ENCODE peak calls at places on chromosomes 6 and 20, in seven cellular contexts. K is tibial nerve, F is adipocyte, B is spleen, C is gastrocnemius medialis, T is cardiac muscle cell, I is PC-3. P is an unnamed sample. For H3K4me1 and H3K36me3, the result is how much of the 10 kb centered on the place peaks cover.

GRCh38 chr6:142301421-142302391 is at the start of gene ADGRG6:
- DNase-seq in K (no peak), F (peak), B (peak), C (no peak), T (peak), I (peak), P (peak)

GRCh38 chr6:97925504-97925903 is 642.5 kb upstream of the MMS22L start:
- DNase-seq in K (no peak), F (no peak), B (no peak), C (no peak), T (no peak), I (peak), P (no peak)

GRCh38 chr20:48676795-48677447 is 150.9 kb downstream of the PREX1 start:
- DNase-seq in K (no peak), F (no peak), B (peak), C (no peak), T (no peak), I (no peak), P (peak)

GRCh38 chr6:167832497-167833395 is 6.0 kb downstream of the AFDN start:
- DNase-seq in K (no peak), F (peak), B (no peak), C (no peak), T (no peak), I (peak), P (no peak)

GRCh38 chr6:149766156-149766768 is 16.7 kb downstream of the PCMT1 start:
- DNase-seq in K (no peak), F (peak), B (no peak), C (no peak), T (no peak), I (peak), P (no peak)

GRCh38 chr6:56659721-56660373 is 17.2 kb upstream of the DST start:
- DNase-seq in K (no peak), F (no peak), B (no peak), C (no peak), T (no peak), I (no peak), P (no peak)

GRCh38 chr20:17343631-17344447 is 117.0 kb downstream of the PCSK2 start:
- DNase-seq in K (no peak), F (peak), B (no peak), C (no peak), T (no peak), I (no peak), P (no peak)

GRCh38 chr6:168871535-168872106 is 382.0 kb downstream of the THBS2 start:
- DNase-seq in K (no peak), F (no peak), B (no peak), C (no peak), T (no peak), I (no peak), P (no peak)

GRCh38 chr6:23510778-23511510 is 615.1 kb upstream of the NRSN1 start:
- DNase-seq in K (no peak), F (no peak), B (no peak), C (no peak), T (no peak), I (no peak), P (no peak)

GRCh38 chr20:24942679-24943078 is 6.4 kb upstream of the CST7 start:
- DNase-seq in K (no peak), F (no peak), B (peak), C (no peak), T (no peak), I (no peak), P (no peak)

GRCh38 chr20:59772931-59773913 is 160.2 kb downstream of the SYCP2 start:
- DNase-seq in K (no peak), F (no peak), B (no peak), C (no peak), T (no peak), I (peak), P (peak)

GRCh38 chr6:18451756-18452155 is 64.6 kb downstream of the RNF144B start:
- DNase-seq in K (no peak), F (peak), B (no peak), C (no peak), T (no peak), I (no peak), P (no peak)

GRCh38 chr6:10465633-10466499 is 51.0 kb upstream of the TFAP2A start:
- DNase-seq in K (no peak), F (peak), B (no peak), C (no peak), T (peak), I (peak), P (no peak)

GRCh38 chr6:77178821-77179220 is 284.5 kb downstream of the HTR1B start:
- DNase-seq in K (no peak), F (peak), B (no peak), C (no peak), T (peak), I (peak), P (no peak)

GRCh38 chr6:153074761-153075160 is 56.3 kb downstream of the RGS17 start:
- DNase-seq in K (no peak), F (peak), B (no peak), C (no peak), T (no peak), I (no peak), P (no peak)

GRCh38 chr6:127496471-127496870 is 22.7 kb downstream of the MTCL3 start:
- DNase-seq in K (no peak), F (peak), B (no peak), C (no peak), T (no peak), I (peak), P (no peak)

GRCh38 chr6:123777554-123777953 is 26.1 kb upstream of the NKAIN2 start:
- DNase-seq in K (no peak), F (peak), B (no peak), C (no peak), T (no peak), I (peak), P (no peak)

GRCh38 chr6:22041797-22042489 is 254.9 kb downstream of the PRL start:
- DNase-seq in K (no peak), F (peak), B (no peak), C (no peak), T (no peak), I (peak), P (no peak)

GRCh38 chr20:32241807-32242206 is 34.1 kb downstream of the POFUT1 start:
- DNase-seq in K (no peak), F (no peak), B (peak), C (no peak), T (no peak), I (no peak), P (no peak)

GRCh38 chr6:43790031-43790430 is 20.0 kb downstream of the VEGFA start:
- DNase-seq in K (peak), F (peak), B (no peak), C (peak), T (no peak), I (no peak), P (no peak)

GRCh38 chr20:18793625-18794427 is 19.8 kb upstream of the SCP2D1 start:
- DNase-seq in K (peak), F (peak), B (peak), C (peak), T (peak), I (peak), P (peak)

GRCh38 chr20:48292806-48293205 is 507.5 kb upstream of the SULF2 start:
- DNase-seq in K (no peak), F (no peak), B (no peak), C (no peak), T (no peak), I (peak), P (no peak)

GRCh38 chr6:149273318-149273717 is 44.2 kb upstream of the TAB2 start:
- DNase-seq in K (peak), F (no peak), B (peak), C (no peak), T (no peak), I (no peak), P (no peak)

GRCh38 chr20:47318027-47318595 is 38.4 kb downstream of the ZMYND8 start:
- DNase-seq in K (no peak), F (peak), B (no peak), C (no peak), T (peak), I (peak), P (peak)

GRCh38 chr6:16392010-16392409 is 153.6 kb downstream of the GMPR start:
- DNase-seq in K (no peak), F (peak), B (no peak), C (no peak), T (no peak), I (no peak), P (no peak)

GRCh38 chr6:111725446-111726112 is 119.9 kb upstream of the TRAF3IP2 start:
- DNase-seq in K (no peak), F (peak), B (no peak), C (no peak), T (no peak), I (no peak), P (peak)

GRCh38 chr6:11333292-11333849 is 100.9 kb upstream of the NEDD9 start:
- DNase-seq in K (no peak), F (no peak), B (no peak), C (no peak), T (no peak), I (no peak), P (no peak)

GRCh38 chr6:45472383-45472782 is 94.6 kb upstream of the SUPT3H start:
- DNase-seq in K (peak), F (no peak), B (no peak), C (no peak), T (no peak), I (no peak), P (no peak)

GRCh38 chr6:11460001-11460668 is 77.4 kb upstream of the TMEM170B start:
- DNase-seq in K (no peak), F (no peak), B (no peak), C (no peak), T (no peak), I (peak), P (no peak)

GRCh38 chr20:47854687-47855212 is 69.5 kb upstream of the SULF2 start:
- DNase-seq in K (no peak), F (peak), B (no peak), C (no peak), T (peak), I (peak), P (no peak)

GRCh38 chr6:50264995-50265571 is 215.4 kb upstream of the DEFB112 start:
- DNase-seq in K (no peak), F (no peak), B (no peak), C (no peak), T (peak), I (peak), P (no peak)

GRCh38 chr6:12010635-12011275 is 1.4 kb upstream of the HIVEP1 start:
- DNase-seq in K (peak), F (no peak), B (peak), C (peak), T (peak), I (no peak), P (peak)

GRCh38 chr20:17910828-17911294 is 57.7 kb downstream of the SNX5 start:
- DNase-seq in K (peak), F (peak), B (no peak), C (no peak), T (no peak), I (peak), P (no peak)

GRCh38 chr20:3749689-3750639 is 17.5 kb downstream of the HSPA12B start:
- DNase-seq in K (no peak), F (no peak), B (peak), C (no peak), T (peak), I (no peak), P (no peak)

GRCh38 chr6:107846262-107846795 is 22.2 kb upstream of the SCML4 start:
- DNase-seq in K (no peak), F (no peak), B (no peak), C (no peak), T (no peak), I (no peak), P (no peak)

GRCh38 chr20:62936996-62937352 is 973 bp upstream of the GID8 start:
- DNase-seq in K (no peak), F (peak), B (no peak), C (no peak), T (no peak), I (peak), P (no peak)
- H3K4me3 ChIP-seq in K (peak), F (peak), B (peak), C (peak), T (peak), I (peak), P (peak)

GRCh38 chr6:20170455-20171148 is 41.7 kb downstream of the MBOAT1 start:
- DNase-seq in K (no peak), F (no peak), B (no peak), C (no peak), T (no peak), I (no peak), P (no peak)
- H3K4me1 ChIP-seq in K (under half), F (under half), B (half or more), C (under half), T (under half), I (under half), P (under half)

GRCh38 chr6:138219901-138220300 is 1.6 kb upstream of the PBOV1 start:
- DNase-seq in K (no peak), F (no peak), B (no peak), C (no peak), T (no peak), I (no peak), P (no peak)
- H3K36me3 ChIP-seq in K (under half), F (under half), B (under half), C (under half), T (under half), I (under half), P (under half)

GRCh38 chr20:38725959-38726848 is 1.9 kb downstream of the SLC32A1 start:
- DNase-seq in K (no peak), F (no peak), B (no peak), C (no peak), T (peak), I (peak), P (peak)
- H3K4me3 ChIP-seq in K (no peak), F (no peak), B (no peak), C (no peak), T (no peak), I (no peak), P (no peak)

GRCh38 chr20:45318948-45319347 is 10.8 kb upstream of the MATN4 start:
- DNase-seq in K (no peak), F (no peak), B (no peak), C (no peak), T (no peak), I (no peak), P (peak)
- H3K4me1 ChIP-seq in K (under half), F (under half), B (half or more), C (under half), T (under half), I (under half), P (under half)

GRCh38 chr20:35271073-35271882 is 6.6 kb downstream of the MMP24OS start:
- DNase-seq in K (no peak), F (no peak), B (no peak), C (no peak), T (no peak), I (no peak), P (no peak)
- H3K36me3 ChIP-seq in K (under half), F (under half), B (under half), C (under half), T (under half), I (under half), P (under half)

GRCh38 chr6:83862776-83863471 is 3.4 kb downstream of the CYB5R4 start:
- DNase-seq in K (no peak), F (no peak), B (no peak), C (no peak), T (no peak), I (no peak), P (no peak)

GRCh38 chr6:83867043-83867442 is 7.6 kb downstream of the CYB5R4 start:
- DNase-seq in K (no peak), F (no peak), B (no peak), C (no peak), T (no peak), I (no peak), P (no peak)

GRCh38 chr6:83860347-83860731 is 850 bp downstream of the CYB5R4 start:
- DNase-seq in K (no peak), F (no peak), B (no peak), C (no peak), T (no peak), I (no peak), P (no peak)

GRCh38 chr6:83859410-83860346 is at the start of gene CYB5R4:
- DNase-seq in K (peak), F (peak), B (peak), C (peak), T (peak), I (peak), P (peak)

GRCh38 chr6:83861077-83861476 is 1.6 kb downstream of the CYB5R4 start:
- DNase-seq in K (no peak), F (no peak), B (no peak), C (no peak), T (no peak), I (no peak), P (no peak)
- H3K4me3 ChIP-seq in K (no peak), F (no peak), B (peak), C (no peak), T (no peak), I (no peak), P (no peak)